ENCODE peak calls at places on chromosomes 11 and 22, in eight cellular contexts. M, O, K, E, P, N, D and J are unnamed samples.

GRCh38 chr11:65615229-65615949 is at the start of gene PCNX3:
- DNase-seq in M (peak; percentile 100), K (peak; percentile 100), D (peak; percentile 100), P (peak; percentile 100), O (peak; percentile 100), E (peak; percentile 100), N (peak; percentile 100), J (peak; percentile 100)

GRCh38 chr11:27358306-27358705 is 4.7 kb downstream of the CCDC34 start:
- DNase-seq in D (no peak), O (no peak), E (no peak), P (no peak), N (no peak), M (no peak), K (no peak), J (no peak)

GRCh38 chr11:126265801-126266200 is 2.9 kb downstream of the SRPRA start:
- DNase-seq in D (no peak), O (no peak), K (no peak), E (no peak), M (no peak), N (no peak), P (no peak), J (peak; percentile 44)

GRCh38 chr11:130426223-130427048 is 2.0 kb downstream of the ADAMTS8 start:
- DNase-seq in K (no peak), E (no peak), M (no peak), D (no peak), N (peak; percentile 80), O (no peak), P (no peak), J (no peak)

GRCh38 chr22:49788492-49788891 is 39.2 kb downstream of the BRD1 start:
- DNase-seq in O (no peak), D (peak; percentile 79), N (peak; percentile 96), E (no peak), K (peak; percentile 76), M (no peak), P (peak; percentile 87), J (no peak)

GRCh38 chr11:121589946-121590537 is 137.3 kb upstream of the SORL1-AS1 start:
- DNase-seq in P (no peak), N (no peak), K (no peak), E (no peak), M (no peak), D (no peak), O (no peak), J (no peak)

GRCh38 chr11:64762916-64763803 is 3.4 kb upstream of the PYGM start:
- DNase-seq in M (no peak), P (peak; percentile 87), D (no peak), N (peak; percentile 91), K (no peak), O (no peak), E (no peak), J (no peak)

GRCh38 chr11:109914038-109914437 is 179.2 kb upstream of the ZC3H12C start:
- DNase-seq in P (no peak), D (no peak), K (no peak), M (no peak), E (peak; percentile 49), N (no peak), O (no peak), J (no peak)

GRCh38 chr11:46345131-46345597 is 2.1 kb upstream of the DGKZ start:
- DNase-seq in P (peak; percentile 73), K (peak; percentile 71), D (peak; percentile 75), O (peak; percentile 55), E (no peak), N (peak; percentile 34), M (no peak), J (no peak)

GRCh38 chr22:37230673-37231405 is 13.2 kb downstream of the RAC2 start:
- DNase-seq in P (peak; percentile 8), O (no peak), N (peak; percentile 74), K (no peak), D (no peak), M (no peak), E (no peak), J (no peak)
- H3K4me3 ChIP-seq in P (no peak overlapping the region), O (no peak overlapping the region), N (no peak overlapping the region), K (no peak overlapping the region), D (no peak overlapping the region), M (no peak overlapping the region), E (no peak overlapping the region), J (no peak overlapping the region)

GRCh38 chr11:96642584-96642983 is 252.8 kb downstream of the JRKL start:
- DNase-seq in M (no peak), P (no peak), N (no peak), K (no peak), D (no peak), O (no peak), E (no peak), J (no peak)
- H3K9me3 ChIP-seq in M (no peaks in the 10 kb centered on the region), P (no peaks in the 10 kb centered on the region), N (no peaks in the 10 kb centered on the region), K (no peaks in the 10 kb centered on the region), D (peaks cover 10% of the 10 kb centered on the region), O (no peaks in the 10 kb centered on the region), E (no peaks in the 10 kb centered on the region), J (no peaks in the 10 kb centered on the region)

GRCh38 chr11:73324665-73325035 is 16.6 kb downstream of the ARHGEF17 start:
- DNase-seq in N (no peak), M (no peak), K (no peak), O (no peak), E (no peak), D (no peak), P (no peak), J (no peak)
- H3K4me1 ChIP-seq in N (peaks cover 85% of the 10 kb centered on the region), M (peaks cover 55% of the 10 kb centered on the region), K (peaks cover 95% of the 10 kb centered on the region), O (peaks cover 35% of the 10 kb centered on the region), E (peaks cover 12% of the 10 kb centered on the region), D (peaks cover 100% of the 10 kb centered on the region), P (peaks cover 19% of the 10 kb centered on the region), J (peaks cover 5% of the 10 kb centered on the region)

GRCh38 chr22:36379593-36380361 is 8.0 kb downstream of the MYH9 start:
- DNase-seq in E (peak; percentile 60), N (peak; percentile 75), D (no peak), M (no peak), P (no peak), K (no peak), O (no peak), J (no peak)

GRCh38 chr22:36375071-36375980 is 12.4 kb downstream of the MYH9 start:
- DNase-seq in P (no peak), O (no peak), M (no peak), E (no peak), D (no peak), K (no peak), N (peak; percentile 59), J (no peak)

GRCh38 chr22:36376265-36376664 is 11.5 kb downstream of the MYH9 start:
- DNase-seq in D (no peak), K (no peak), O (no peak), N (no peak), P (no peak), M (no peak), E (no peak), J (no peak)

GRCh38 chr22:36377022-36377631 is 10.6 kb downstream of the MYH9 start:
- DNase-seq in D (no peak), E (no peak), P (no peak), O (no peak), N (no peak), M (no peak), K (no peak), J (peak; percentile 74)

GRCh38 chr22:36378080-36378788 is 9.5 kb downstream of the MYH9 start:
- DNase-seq in D (no peak), E (no peak), P (no peak), N (no peak), M (no peak), O (no peak), K (no peak), J (no peak)
- H3K4me3 ChIP-seq in D (peak overlapping the region; percentile 15), E (no peak overlapping the region), P (no peak overlapping the region), N (no peak overlapping the region), M (no peak overlapping the region), O (no peak overlapping the region), K (no peak overlapping the region), J (no peak overlapping the region)

GRCh38 chr11:3356858-3357257 is 22.1 kb downstream of the ZNF195 start:
- DNase-seq in O (no peak), D (no peak), E (no peak), M (no peak), P (no peak), K (no peak), N (no peak), J (no peak)

GRCh38 chr11:3357302-3357701 is 21.6 kb downstream of the ZNF195 start:
- DNase-seq in M (no peak), E (no peak), N (no peak), O (no peak), K (no peak), D (no peak), P (no peak), J (no peak)

GRCh38 chr11:3357994-3358676 is 20.8 kb downstream of the ZNF195 start:
- DNase-seq in N (no peak), M (no peak), O (no peak), D (no peak), P (no peak), K (no peak), E (no peak), J (no peak)

DNA sequence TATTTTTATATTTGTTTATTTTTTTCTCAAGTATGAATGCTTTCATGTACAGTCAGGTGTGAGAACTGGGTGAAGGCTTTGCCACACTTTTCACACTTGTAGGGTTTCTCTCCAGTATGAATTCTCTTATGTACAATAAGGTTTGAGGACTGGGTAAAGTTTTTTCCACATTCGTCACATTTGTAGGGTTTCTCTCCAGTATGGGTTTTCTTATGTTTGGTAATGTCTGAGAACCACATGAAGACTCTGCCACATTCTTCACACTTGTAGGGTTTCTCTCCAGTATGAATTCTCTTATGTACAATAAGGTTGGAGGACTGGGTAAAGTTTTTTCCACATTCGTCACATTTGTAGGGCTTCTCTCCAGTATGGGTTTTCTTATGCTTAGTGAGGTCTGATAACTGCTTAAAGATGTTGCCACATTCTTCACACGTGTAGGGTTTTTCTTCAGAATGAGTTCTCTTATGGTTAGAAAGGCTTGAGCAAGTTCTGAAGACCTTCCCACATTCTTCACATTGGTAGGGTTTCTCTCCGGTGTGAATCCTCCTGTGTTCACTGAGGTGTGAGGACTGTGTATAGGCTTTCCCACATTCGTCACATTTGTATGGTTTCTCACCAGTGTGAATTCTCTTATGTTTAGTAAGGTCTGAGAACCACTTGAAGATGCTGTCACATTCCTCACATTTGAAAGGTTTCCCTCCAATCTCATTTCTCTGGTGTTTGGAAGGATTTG is 19.7 kb downstream of the ZNF195 start:
- DNase-seq in D (no peak), M (no peak), O (no peak), K (no peak), N (no peak), P (no peak), E (no peak), J (no peak)
- H3K9me3 ChIP-seq in D (peaks cover 100% of the 10 kb centered on the region), M (peaks cover 94% of the 10 kb centered on the region), O (no peaks in the 10 kb centered on the region), K (peaks cover 52% of the 10 kb centered on the region), N (peaks cover 58% of the 10 kb centered on the region), P (peaks cover 81% of the 10 kb centered on the region), E (peaks cover 31% of the 10 kb centered on the region), J (peaks cover 5% of the 10 kb centered on the region)